ENCODE peak calls at places on chromosome 15, in five cellular contexts. One of them, this sample, is unnamed.

GRCh38 chr15:60695713-60696522 is 217.0 kb upstream of the ICE2 start:
- DNase-seq in activated gamma-delta T cell: no peak
- DNase-seq in HepG2: no peak
- DNase-seq in HFFc6: no peak
- DNase-seq in T-cell: no peak
- DNase-seq in this sample: no peak

GRCh38 chr15:90994417-90995311 is at the start of gene PRC1:
- DNase-seq in HFFc6: peak
- DNase-seq in activated gamma-delta T cell: peak
- DNase-seq in T-cell: peak
- DNase-seq in HepG2: peak
- DNase-seq in this sample: peak

GRCh38 chr15:74375303-74375693 is 7.9 kb upstream of the CYP11A1 start:
- DNase-seq in activated gamma-delta T cell: no peak
- DNase-seq in T-cell: peak
- DNase-seq in HepG2: peak
- DNase-seq in HFFc6: peak
- DNase-seq in this sample: peak

GRCh38 chr15:66578286-66578875 is 12.6 kb upstream of the LCTL start:
- DNase-seq in HepG2: no peak
- DNase-seq in T-cell: no peak
- DNase-seq in HFFc6: peak
- DNase-seq in activated gamma-delta T cell: no peak
- DNase-seq in this sample: peak

GRCh38 chr15:74631935-74632560 is 16.4 kb downstream of the CLK3 start:
- DNase-seq in activated gamma-delta T cell: no peak
- DNase-seq in HepG2: peak
- DNase-seq in HFFc6: peak
- DNase-seq in T-cell: peak
- DNase-seq in this sample: peak

GRCh38 chr15:68792901-68793766 is 27.6 kb downstream of the ANP32A start:
- DNase-seq in HepG2: no peak
- DNase-seq in T-cell: no peak
- DNase-seq in HFFc6: no peak
- DNase-seq in activated gamma-delta T cell: no peak
- DNase-seq in this sample: no peak

GRCh38 chr15:59295742-59296090 is 77.0 kb downstream of the MYO1E start:
- DNase-seq in HFFc6: no peak
- DNase-seq in activated gamma-delta T cell: no peak
- DNase-seq in HepG2: no peak
- DNase-seq in T-cell: no peak
- DNase-seq in this sample: peak

GRCh38 chr15:91950631-91951384 is 97.3 kb downstream of the SLCO3A1 start:
- DNase-seq in T-cell: no peak
- DNase-seq in activated gamma-delta T cell: no peak
- DNase-seq in HFFc6: no peak
- DNase-seq in HepG2: no peak
- DNase-seq in this sample: no peak

GRCh38 chr15:98905981-98906711 is 101.4 kb downstream of the PGPEP1L start:
- DNase-seq in HFFc6: peak
- DNase-seq in T-cell: no peak
- DNase-seq in activated gamma-delta T cell: no peak
- DNase-seq in HepG2: no peak
- DNase-seq in this sample: no peak

GRCh38 chr15:76803049-76803571 is 102.0 kb downstream of the SCAPER start:
- DNase-seq in T-cell: no peak
- DNase-seq in HFFc6: no peak
- DNase-seq in HepG2: no peak
- DNase-seq in activated gamma-delta T cell: no peak
- DNase-seq in this sample: no peak

This sample was measured in RCC 7860.